ENCODE peak calls at places on chromosomes 5 and 9, in eight cellular contexts. A, C, W, Y, Q, G, M and B are unnamed samples.

GRCh38 chr5:142059304-142059940 is 46.6 kb upstream of the GNPDA1 start:
- DNase-seq in Q (no peak), Y (no peak), M (no peak), A (no peak), W (no peak), C (no peak), G (no peak), B (no peak)

GRCh38 chr5:179404321-179405053 is 59.2 kb upstream of the ADAMTS2 start:
- DNase-seq in Q (no peak), C (no peak), A (no peak), Y (peak), M (peak), W (no peak), G (no peak), B (no peak)

GRCh38 chr9:96423322-96423984 is 5.3 kb upstream of the ZNF367 start:
- DNase-seq in Y (no peak), G (no peak), C (no peak), Q (no peak), M (no peak), A (no peak), W (no peak), B (no peak)

GRCh38 chr5:93039888-93040287 is 541.1 kb downstream of the NR2F1-AS1 start:
- DNase-seq in A (no peak), W (no peak), M (no peak), C (no peak), Q (no peak), Y (no peak), G (no peak), B (no peak)

GRCh38 chr5:132257131-132258101 is at the start of gene PDLIM4:
- DNase-seq in M (peak), A (no peak), W (no peak), Q (no peak), C (peak), G (no peak), Y (no peak), B (no peak)

GRCh38 chr9:89177401-89178161 is 1.0 kb downstream of the SHC3 start:
- DNase-seq in W (no peak), Y (no peak), A (no peak), M (no peak), G (no peak), C (peak), Q (no peak), B (no peak)

GRCh38 chr5:143739741-143740140 is 72.2 kb upstream of the HMHB1 start:
- DNase-seq in Y (no peak), C (no peak), A (no peak), W (no peak), G (no peak), Q (no peak), M (no peak), B (no peak)

GRCh38 chr9:81431662-81432061 is 257.7 kb downstream of the TLE1 start:
- DNase-seq in A (no peak), G (no peak), W (no peak), Q (no peak), C (no peak), Y (peak), M (peak), B (no peak)

GRCh38 chr9:113720495-113720894 is 155.6 kb upstream of the ZNF618 start:
- DNase-seq in Y (no peak), A (no peak), M (no peak), W (no peak), C (no peak), G (no peak), Q (no peak), B (no peak)

GRCh38 chr5:109329296-109330252 is 80.2 kb downstream of the PJA2 start:
- DNase-seq in Y (no peak), W (no peak), G (no peak), C (no peak), A (no peak), M (no peak), Q (no peak), B (no peak)

GRCh38 chr9:101029300-101030021 is 934 bp downstream of the PLPPR1 start:
- DNase-seq in W (no peak), M (no peak), Y (no peak), A (no peak), Q (no peak), C (peak), G (peak), B (peak)